ENCODE peak calls at places on chromosomes 1 and 21, in four cellular contexts. One of them, this sample, is unnamed.

GRCh38 chr1:9061949-9062555 is 7.4 kb downstream of the SLC2A5 start:
- DNase-seq in SK-N-SH: no peak
- DNase-seq in K562: no peak
- DNase-seq in HepG2: no peak
- DNase-seq in this sample: no peak

GRCh38 chr1:156465747-156466365 is 34.7 kb downstream of the MEF2D start:
- DNase-seq in SK-N-SH: peak
- DNase-seq in K562: peak
- DNase-seq in HepG2: peak
- DNase-seq in this sample: no peak

GRCh38 chr1:220123889-220124288 is 30.0 kb downstream of the IARS2 start:
- DNase-seq in SK-N-SH: peak
- DNase-seq in K562: peak
- DNase-seq in HepG2: peak
- DNase-seq in this sample: peak

GRCh38 chr1:20721117-20722061 is 3.6 kb upstream of the KIF17 start:
- DNase-seq in SK-N-SH: peak
- DNase-seq in K562: no peak
- DNase-seq in HepG2: no peak
- DNase-seq in this sample: no peak

GRCh38 chr1:53654216-53655210 is 84.5 kb downstream of the GLIS1 start:
- DNase-seq in SK-N-SH: no peak
- DNase-seq in K562: peak
- DNase-seq in HepG2: no peak
- DNase-seq in this sample: no peak

GRCh38 chr1:26027716-26028489 is 6.3 kb downstream of the EXTL1 start:
- DNase-seq in SK-N-SH: no peak
- DNase-seq in K562: peak
- DNase-seq in HepG2: no peak
- DNase-seq in this sample: no peak

GRCh38 chr1:88684482-88685238 is 587 bp downstream of the PKN2 start:
- DNase-seq in SK-N-SH: peak
- DNase-seq in K562: peak
- DNase-seq in HepG2: peak
- DNase-seq in this sample: peak

GRCh38 chr1:247386695-247387094 is 29.3 kb upstream of the NLRP3 start:
- DNase-seq in SK-N-SH: no peak
- DNase-seq in K562: peak
- DNase-seq in HepG2: no peak
- DNase-seq in this sample: no peak

GRCh38 chr1:15427280-15427666 is 11.0 kb upstream of the CTRC start:
- DNase-seq in SK-N-SH: no peak
- DNase-seq in K562: no peak
- DNase-seq in HepG2: no peak
- DNase-seq in this sample: no peak

GRCh38 chr1:154990276-154990675 is 3.1 kb upstream of the LENEP start:
- DNase-seq in SK-N-SH: peak
- DNase-seq in K562: no peak
- DNase-seq in HepG2: no peak
- DNase-seq in this sample: no peak

GRCh38 chr1:1237874-1238701 is 6.1 kb downstream of the B3GALT6 start:
- DNase-seq in SK-N-SH: no peak
- DNase-seq in K562: no peak
- DNase-seq in HepG2: peak
- DNase-seq in this sample: peak

GRCh38 chr21:35149698-35150097 is 100.6 kb upstream of the RUNX1 start:
- DNase-seq in SK-N-SH: no peak
- DNase-seq in K562: no peak
- DNase-seq in HepG2: no peak
- DNase-seq in this sample: no peak

GRCh38 chr1:81548918-81549587 is 251.7 kb upstream of the ADGRL2 start:
- DNase-seq in SK-N-SH: no peak
- DNase-seq in K562: no peak
- DNase-seq in HepG2: no peak
- DNase-seq in this sample: no peak

GRCh38 chr1:173042806-173043205 is 7.9 kb downstream of the TNFSF18 start:
- DNase-seq in SK-N-SH: no peak
- DNase-seq in K562: no peak
- DNase-seq in HepG2: no peak
- DNase-seq in this sample: no peak

GRCh38 chr1:53373246-53373645 is 45.4 kb upstream of the LRP8 start:
- DNase-seq in SK-N-SH: no peak
- DNase-seq in K562: no peak
- DNase-seq in HepG2: no peak
- DNase-seq in this sample: no peak

GRCh38 chr1:97646071-97646470 is 274.8 kb downstream of the DPYD start:
- DNase-seq in SK-N-SH: no peak
- DNase-seq in K562: no peak
- DNase-seq in HepG2: no peak
- DNase-seq in this sample: no peak

GRCh38 chr1:39788758-39789570 is at the start of gene BMP8B:
- DNase-seq in SK-N-SH: peak
- DNase-seq in K562: peak
- DNase-seq in HepG2: no peak
- DNase-seq in this sample: peak

GRCh38 chr1:76668046-76668445 is 199.2 kb upstream of the ST6GALNAC5 start:
- DNase-seq in SK-N-SH: no peak
- DNase-seq in K562: no peak
- DNase-seq in HepG2: no peak
- DNase-seq in this sample: no peak

GRCh38 chr1:39141925-39142324 is 62.6 kb upstream of the MACF1 start:
- DNase-seq in SK-N-SH: no peak
- DNase-seq in K562: no peak
- DNase-seq in HepG2: no peak
- DNase-seq in this sample: no peak

GRCh38 chr1:157725214-157725577 is 24.6 kb upstream of the FCRL3 start:
- DNase-seq in SK-N-SH: no peak
- DNase-seq in K562: no peak
- DNase-seq in HepG2: no peak
- DNase-seq in this sample: no peak

GRCh38 chr21:33642896-33643657 is 776 bp downstream of the ITSN1 start:
- DNase-seq in SK-N-SH: peak
- DNase-seq in K562: peak
- DNase-seq in HepG2: no peak
- DNase-seq in this sample: peak
- TF ChIP-seq JUND in SK-N-SH: no peak
- TF ChIP-seq JUND in K562: no peak
- TF ChIP-seq JUND in HepG2: no peak
- TF ChIP-seq JUND in this sample: no peak

DNA sequence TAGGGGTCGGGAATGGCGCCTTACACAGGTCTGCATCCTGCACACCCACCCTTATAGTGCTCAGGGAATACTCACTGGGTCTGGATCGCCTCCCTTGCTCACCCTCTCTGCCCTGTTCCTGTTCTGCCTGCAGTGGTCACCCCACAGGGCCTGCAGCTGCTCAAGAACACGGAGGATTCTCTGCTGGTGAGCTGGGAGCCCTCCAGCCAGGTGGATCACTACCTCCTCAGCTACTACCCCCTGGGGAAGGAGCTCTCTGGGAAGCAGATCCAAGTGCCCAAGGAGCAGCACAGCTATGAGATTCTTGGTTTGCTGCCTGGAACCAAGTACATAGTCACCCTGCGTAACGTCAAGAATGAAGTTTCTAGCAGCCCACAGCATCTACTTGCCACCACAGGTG is 12.4 kb downstream of the TNN start:
- DNase-seq in SK-N-SH: no peak
- DNase-seq in K562: no peak
- DNase-seq in HepG2: no peak
- DNase-seq in this sample: no peak
- TF ChIP-seq JUND in SK-N-SH: no peak
- TF ChIP-seq JUND in K562: no peak
- TF ChIP-seq JUND in HepG2: no peak
- TF ChIP-seq JUND in this sample: no peak

DNA sequence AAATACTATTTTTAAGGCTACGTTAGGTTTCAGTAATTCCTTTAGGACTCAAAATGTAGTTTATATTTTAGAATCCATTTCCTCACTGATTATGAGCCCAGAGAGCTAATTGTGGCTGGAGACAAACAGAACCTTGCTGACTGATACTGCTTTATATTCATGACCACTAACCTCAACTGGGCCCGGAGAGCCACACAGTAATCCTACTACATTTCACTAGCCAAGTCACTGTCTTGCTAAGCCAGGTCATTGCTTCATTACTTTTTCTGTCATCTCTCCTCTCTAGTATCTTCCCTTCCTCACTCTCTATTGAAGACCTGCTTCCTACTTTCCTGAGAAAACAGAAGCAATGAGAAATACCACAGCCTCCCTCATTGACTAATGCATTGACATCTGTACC is 24.7 kb downstream of the IL23R start:
- DNase-seq in SK-N-SH: no peak
- DNase-seq in K562: peak
- DNase-seq in HepG2: no peak
- DNase-seq in this sample: no peak
- TF ChIP-seq JUND in SK-N-SH: no peak
- TF ChIP-seq JUND in K562: no peak
- TF ChIP-seq JUND in HepG2: no peak
- TF ChIP-seq JUND in this sample: no peak

DNA sequence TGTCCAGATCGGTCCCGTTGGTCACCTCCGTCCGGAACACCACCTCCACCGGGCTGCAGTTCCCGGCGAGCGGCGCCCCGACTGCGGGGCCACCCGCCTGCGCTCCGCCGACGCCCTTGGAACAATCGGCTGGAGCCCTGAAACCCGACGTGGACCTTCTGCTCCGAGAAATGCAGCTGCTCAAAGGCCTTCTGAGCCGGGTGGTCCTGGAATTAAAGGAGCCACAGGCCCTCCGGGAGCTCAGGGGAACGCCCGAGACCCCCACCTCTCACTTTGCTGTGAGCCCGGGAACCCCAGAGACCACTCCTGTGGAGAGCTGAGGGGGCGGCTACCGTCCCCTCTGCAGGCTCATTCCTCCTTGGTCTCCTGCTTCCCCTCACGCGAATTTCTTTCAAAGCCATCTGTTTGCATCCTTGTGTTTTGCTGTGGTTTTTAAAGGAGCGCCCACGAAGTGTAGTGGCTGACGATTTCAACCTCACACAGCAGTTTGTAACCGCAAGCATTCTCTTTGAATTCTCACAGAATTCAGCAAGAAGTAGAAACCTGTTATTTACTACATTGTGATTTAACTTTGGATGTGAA is 6.1 kb downstream of the FCRLB start:
- DNase-seq in SK-N-SH: no peak
- DNase-seq in K562: peak
- DNase-seq in HepG2: no peak
- DNase-seq in this sample: no peak
- TF ChIP-seq JUND in SK-N-SH: no peak
- TF ChIP-seq JUND in K562: no peak
- TF ChIP-seq JUND in HepG2: no peak
- TF ChIP-seq JUND in this sample: no peak

GRCh38 chr1:183953031-183953430 is 84.5 kb downstream of the COLGALT2 start:
- DNase-seq in SK-N-SH: no peak
- DNase-seq in K562: no peak
- DNase-seq in HepG2: no peak
- DNase-seq in this sample: no peak
- TF ChIP-seq JUND in SK-N-SH: no peak
- TF ChIP-seq JUND in K562: no peak
- TF ChIP-seq JUND in HepG2: no peak
- TF ChIP-seq JUND in this sample: no peak

GRCh38 chr1:5343256-5344020 is 648.8 kb downstream of the NPHP4 start:
- DNase-seq in SK-N-SH: no peak
- DNase-seq in K562: no peak
- DNase-seq in HepG2: no peak
- DNase-seq in this sample: no peak

GRCh38 chr1:5342830-5343229 is 649.4 kb downstream of the NPHP4 start:
- DNase-seq in SK-N-SH: no peak
- DNase-seq in K562: no peak
- DNase-seq in HepG2: no peak
- DNase-seq in this sample: no peak

GRCh38 chr1:5342172-5342571 is 650.1 kb downstream of the NPHP4 start:
- DNase-seq in SK-N-SH: no peak
- DNase-seq in K562: no peak
- DNase-seq in HepG2: no peak
- DNase-seq in this sample: no peak

GRCh38 chr1:5348732-5349465 is 643.3 kb downstream of the NPHP4 start:
- DNase-seq in SK-N-SH: no peak
- DNase-seq in K562: peak
- DNase-seq in HepG2: no peak
- DNase-seq in this sample: no peak

GRCh38 chr1:5345556-5345955 is 646.7 kb downstream of the NPHP4 start:
- DNase-seq in SK-N-SH: no peak
- DNase-seq in K562: no peak
- DNase-seq in HepG2: no peak
- DNase-seq in this sample: no peak
- TF ChIP-seq JUND in SK-N-SH: no peak
- TF ChIP-seq JUND in K562: no peak
- TF ChIP-seq JUND in HepG2: no peak
- TF ChIP-seq JUND in this sample: no peak

GRCh38 chr1:51569284-51570062 is 47.4 kb upstream of the OSBPL9 start:
- DNase-seq in SK-N-SH: no peak
- DNase-seq in K562: peak
- DNase-seq in HepG2: peak
- DNase-seq in this sample: no peak

GRCh38 chr1:51570063-51570720 is 46.7 kb upstream of the OSBPL9 start:
- DNase-seq in SK-N-SH: no peak
- DNase-seq in K562: no peak
- DNase-seq in HepG2: no peak
- DNase-seq in this sample: no peak

GRCh38 chr1:51566260-51566659 is 47.2 kb upstream of the EPS15 start:
- DNase-seq in SK-N-SH: no peak
- DNase-seq in K562: no peak
- DNase-seq in HepG2: no peak
- DNase-seq in this sample: no peak

GRCh38 chr1:51568231-51568935 is 48.5 kb upstream of the OSBPL9 start:
- DNase-seq in SK-N-SH: no peak
- DNase-seq in K562: no peak
- DNase-seq in HepG2: no peak
- DNase-seq in this sample: peak

DNA sequence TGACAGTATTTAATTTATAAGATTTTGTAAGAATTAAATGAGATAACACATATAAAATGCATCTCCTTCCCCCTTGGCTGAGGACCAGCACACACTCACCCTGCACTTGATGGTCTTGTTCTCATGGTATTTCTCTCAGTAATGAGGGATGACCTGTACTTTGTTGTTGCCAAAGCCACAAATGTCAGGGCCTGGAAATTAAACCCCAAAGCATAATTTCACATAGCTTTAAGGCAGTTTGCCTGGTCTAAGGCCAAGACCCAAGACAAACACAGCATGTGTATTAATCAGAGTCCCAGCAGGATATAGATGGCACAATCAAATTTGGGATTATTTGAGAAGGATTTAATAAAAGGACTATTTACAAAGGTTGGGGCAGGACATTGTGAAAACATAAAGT is 48.6 kb upstream of the EPS15 start:
- DNase-seq in SK-N-SH: no peak
- DNase-seq in K562: no peak
- DNase-seq in HepG2: no peak
- DNase-seq in this sample: no peak
- TF ChIP-seq JUND in SK-N-SH: peak
- TF ChIP-seq JUND in K562: no peak
- TF ChIP-seq JUND in HepG2: no peak
- TF ChIP-seq JUND in this sample: peak